ENCODE peak calls at places on chromosome 5, in ten cellular contexts. P is osteoblast, Q is tibial nerve, G is psoas muscle, F is lower lobe of right lung, H is K562, B is upper lobe of left lung, W is A549, I is H1, L is heart left ventricle. U is an unnamed sample.

GRCh38 chr5:93342563-93343061 is 238.4 kb downstream of the NR2F1-AS1 start:
- DNase-seq in Q (no peak), L (no peak), B (no peak), W (no peak), I (no peak), G (no peak), H (no peak), F (no peak), P (no peak), U (no peak)

GRCh38 chr5:67014957-67015400 is 181.6 kb downstream of the CD180 start:
- DNase-seq in H (no peak), Q (no peak), P (no peak), L (peak; percentile 16), I (no peak), W (no peak), G (no peak), B (no peak), F (no peak), U (no peak)

GRCh38 chr5:181243521-181244307 is at the start of gene RACK1:
- DNase-seq in I (no peak), P (peak; percentile 95), H (peak; percentile 65), W (peak; percentile 83), B (peak; percentile 88), L (peak; percentile 93), G (peak; percentile 90), Q (peak; percentile 72), F (peak; percentile 91), U (no peak)

GRCh38 chr5:1278656-1279442 is 16.0 kb downstream of the TERT start:
- DNase-seq in H (no peak), P (no peak), Q (no peak), I (no peak), W (no peak), B (peak; percentile 75), G (no peak), L (no peak), F (peak; percentile 25), U (no peak)

GRCh38 chr5:1666812-1667588 is 132.6 kb downstream of the MRPL36 start:
- DNase-seq in B (peak; percentile 89), P (peak; percentile 91), G (no peak), I (no peak), Q (no peak), F (no peak), W (peak; percentile 58), H (peak; percentile 92), L (peak; percentile 37), U (no peak)

GRCh38 chr5:38576442-38576841 is 20.0 kb upstream of the LIFR start:
- DNase-seq in I (no peak), L (peak; percentile 71), G (no peak), W (no peak), B (no peak), F (no peak), P (no peak), Q (no peak), H (no peak), U (no peak)

GRCh38 chr5:106171708-106172107 is 1499.0 kb downstream of the EFNA5 start:
- DNase-seq in L (no peak), I (no peak), P (no peak), G (no peak), B (no peak), W (no peak), F (no peak), H (no peak), Q (no peak), U (no peak)

GRCh38 chr5:5244581-5244980 is 104.5 kb downstream of the ADAMTS16 start:
- DNase-seq in B (no peak), Q (no peak), I (no peak), L (no peak), G (no peak), P (no peak), F (no peak), W (no peak), H (no peak), U (no peak)

GRCh38 chr5:122312670-122312988 is 592 bp downstream of the SNCAIP start:
- DNase-seq in P (peak; percentile 83), Q (no peak), F (no peak), G (peak; percentile 15), B (peak; percentile 65), I (no peak), W (no peak), L (peak; percentile 22), H (no peak), U (no peak)

GRCh38 chr5:39411051-39411450 is 13.7 kb downstream of the DAB2 start:
- DNase-seq in B (no peak), L (no peak), Q (no peak), I (no peak), H (no peak), W (no peak), G (no peak), P (no peak), F (no peak), U (no peak)

GRCh38 chr5:150960791-150961396 is 56.1 kb upstream of the ZNF300 start:
- DNase-seq in B (no peak), Q (no peak), L (no peak), W (no peak), G (no peak), P (no peak), I (no peak), H (no peak), F (no peak), U (no peak)

DNA sequence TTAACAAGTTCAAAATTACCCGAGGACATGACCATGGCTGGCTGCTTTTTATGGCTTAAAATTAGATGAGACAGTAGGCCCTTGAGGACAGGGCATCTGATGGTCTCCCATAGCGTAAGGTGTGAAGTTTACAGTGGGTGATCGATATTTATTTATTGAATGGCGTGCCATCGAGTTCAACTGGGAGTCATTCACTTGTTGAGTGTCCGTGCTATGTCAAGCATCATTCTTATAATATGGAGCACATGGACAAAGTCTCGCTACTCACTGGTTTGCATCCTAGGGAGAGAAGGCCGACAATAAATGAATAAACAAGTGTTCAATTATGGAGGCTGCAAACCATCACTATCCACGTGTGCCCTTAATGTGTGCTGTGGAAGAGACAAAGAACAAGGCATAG is 277.2 kb downstream of the ARHGEF28 start:
- DNase-seq in F (no peak), Q (no peak), W (no peak), P (no peak), H (no peak), I (no peak), G (no peak), L (no peak), B (no peak), U (no peak)
- TF ChIP-seq CTCF in F (no peak), Q (no peak), W (no peak), P (no peak), H (no peak), I (no peak), G (no peak), L (no peak), B (no peak), U (no peak)

DNA sequence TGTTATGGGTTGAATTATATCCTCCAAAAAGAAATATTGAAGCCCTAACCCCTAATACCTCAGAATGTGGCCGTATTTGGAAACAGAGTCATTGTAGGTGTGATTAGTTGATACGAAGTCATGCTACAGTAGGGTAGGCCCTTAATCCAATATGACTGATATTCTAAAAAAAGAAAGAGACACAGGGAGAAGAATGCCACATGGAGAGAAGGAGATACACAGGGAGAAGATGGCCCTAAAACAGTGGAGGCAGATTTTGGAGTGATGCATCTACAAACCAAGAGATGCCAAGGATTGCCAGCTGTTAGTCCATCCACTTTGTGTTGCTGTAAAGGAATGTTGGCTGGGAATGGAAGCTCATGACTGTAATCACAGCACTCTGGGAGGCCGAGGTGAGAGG is 21.3 kb downstream of the ARRDC3 start:
- DNase-seq in B (no peak), L (no peak), H (no peak), Q (no peak), I (no peak), G (no peak), F (no peak), W (no peak), P (no peak), U (no peak)
- H3K27ac ChIP-seq in B (no peak overlapping the region), L (no peak overlapping the region), H (no peak overlapping the region), Q (no peak overlapping the region), I (no peak overlapping the region), G (peak overlapping the region; percentile 44), F (no peak overlapping the region), W (no peak overlapping the region), P (no peak overlapping the region), U (no peak overlapping the region)

GRCh38 chr5:177495243-177496060 is 2.0 kb downstream of the PDLIM7 start:
- DNase-seq in B (peak; percentile 68), H (no peak), W (no peak), P (peak; percentile 98), L (peak; percentile 79), I (peak; percentile 85), F (no peak), Q (no peak), G (peak; percentile 67), U (peak; percentile 96)

GRCh38 chr5:177496111-177497010 is 1.0 kb downstream of the PDLIM7 start:
- DNase-seq in H (peak; percentile 39), I (no peak), F (no peak), L (peak; percentile 88), Q (peak; percentile 48), B (peak; percentile 89), P (peak; percentile 97), G (peak; percentile 87), W (peak; percentile 93), U (peak; percentile 78)

GRCh38 chr5:177492841-177493240 is 4.6 kb downstream of the PDLIM7 start:
- DNase-seq in Q (no peak), H (no peak), L (no peak), P (no peak), B (no peak), G (no peak), W (no peak), F (no peak), I (no peak), U (no peak)

GRCh38 chr5:177493795-177494355 is 3.5 kb downstream of the PDLIM7 start:
- DNase-seq in H (no peak), Q (no peak), P (no peak), B (no peak), W (no peak), G (no peak), F (no peak), I (no peak), L (no peak), U (no peak)

GRCh38 chr5:177494356-177495195 is 2.8 kb downstream of the PDLIM7 start:
- DNase-seq in B (peak; percentile 81), Q (no peak), H (peak; percentile 62), F (peak; percentile 75), I (peak; percentile 87), P (peak; percentile 100), G (peak; percentile 69), L (peak; percentile 83), W (peak; percentile 70), U (peak; percentile 95)
- TF ChIP-seq CTCF in B (no peak), Q (peak; percentile 24), H (peak; percentile 22), F (peak; percentile 22), I (no peak), P (peak; percentile 46), G (no peak), L (no peak), W (peak; percentile 34), U (peak; percentile 37)

DNA sequence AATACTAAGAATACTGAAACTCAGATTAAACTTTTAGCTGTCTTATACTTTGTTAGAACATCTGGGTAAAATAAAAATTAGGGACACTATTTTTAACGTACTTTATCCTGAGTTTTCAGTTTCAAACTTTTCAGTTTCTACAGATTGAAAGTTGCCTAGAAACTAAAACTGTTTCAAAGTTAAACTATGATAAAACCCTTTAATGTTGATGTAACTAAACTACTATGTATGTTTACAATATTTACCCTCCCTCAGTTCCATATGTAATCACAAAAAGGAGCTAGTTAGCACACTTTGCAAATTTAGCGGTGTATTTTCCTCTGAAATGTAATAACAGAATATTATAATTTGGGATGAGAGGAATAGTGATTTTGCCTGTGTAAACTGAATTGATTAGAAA is 105.9 kb downstream of the MTREX start:
- DNase-seq in P (no peak), B (no peak), L (no peak), I (no peak), Q (no peak), F (no peak), H (no peak), W (no peak), G (no peak), U (no peak)
- H3K27ac ChIP-seq in P (no peak overlapping the region), B (no peak overlapping the region), L (no peak overlapping the region), I (no peak overlapping the region), Q (no peak overlapping the region), F (no peak overlapping the region), H (no peak overlapping the region), W (no peak overlapping the region), G (no peak overlapping the region), U (no peak overlapping the region)